ENCODE peak calls at places on chromosomes 5 and 9, in eight cellular contexts. I, A, T, Z, Q, N, W and D are unnamed samples.

GRCh38 chr9:125932012-125932411 is 184.8 kb downstream of the PBX3 start:
- DNase-seq in I (peak), A (no peak), T (no peak), Z (no peak), Q (no peak), N (peak), W (no peak), D (no peak)

GRCh38 chr5:163822548-163822947 is 317.1 kb downstream of the MAT2B start:
- DNase-seq in I (no peak), A (peak), T (no peak), Z (no peak), Q (no peak), N (no peak), W (no peak), D (no peak)

GRCh38 chr9:104931256-104931655 is 3.3 kb upstream of the ABCA1 start:
- DNase-seq in I (no peak), A (no peak), T (no peak), Z (no peak), Q (no peak), N (no peak), W (no peak), D (no peak)

GRCh38 chr5:137758121-137758520 is 4.0 kb upstream of the HNRNPA0 start:
- DNase-seq in I (no peak), A (no peak), T (no peak), Z (no peak), Q (no peak), N (no peak), W (no peak), D (no peak)

GRCh38 chr9:127187231-127187956 is 65.0 kb upstream of the ANGPTL2 start:
- DNase-seq in I (peak), A (peak), T (peak), Z (no peak), Q (peak), N (peak), W (no peak), D (no peak)

GRCh38 chr5:120735076-120735475 is 271.0 kb downstream of the PRR16 start:
- DNase-seq in I (no peak), A (no peak), T (no peak), Z (no peak), Q (no peak), N (no peak), W (no peak), D (no peak)

GRCh38 chr5:42807722-42808447 is 3.8 kb downstream of the SELENOP start:
- DNase-seq in I (no peak), A (no peak), T (no peak), Z (no peak), Q (no peak), N (no peak), W (no peak), D (no peak)

GRCh38 chr5:44835693-44836092 is 26.9 kb downstream of the MRPS30 start:
- DNase-seq in I (no peak), A (no peak), T (no peak), Z (no peak), Q (no peak), N (no peak), W (no peak), D (no peak)

GRCh38 chr9:113011911-113012381 is at the start of gene ZNF883:
- DNase-seq in I (peak), A (peak), T (peak), Z (peak), Q (peak), N (no peak), W (no peak), D (peak)

GRCh38 chr9:90970603-90971002 is 169.0 kb downstream of the SYK start:
- DNase-seq in I (no peak), A (peak), T (no peak), Z (no peak), Q (no peak), N (no peak), W (no peak), D (no peak)

GRCh38 chr9:129486496-129487306 is 134.2 kb downstream of the C9orf50 start:
- DNase-seq in I (peak), A (peak), T (no peak), Z (no peak), Q (peak), N (no peak), W (no peak), D (no peak)

GRCh38 chr5:112979723-112980122 is 3.1 kb downstream of the DCP2 start:
- DNase-seq in I (no peak), A (no peak), T (no peak), Z (no peak), Q (no peak), N (no peak), W (no peak), D (no peak)

GRCh38 chr5:112142769-112143270 is 276.3 kb downstream of the EPB41L4A start:
- DNase-seq in I (peak), A (no peak), T (no peak), Z (no peak), Q (no peak), N (no peak), W (no peak), D (no peak)

GRCh38 chr9:35490155-35490909 is 421 bp downstream of the RUSC2 start:
- DNase-seq in I (no peak), A (peak), T (peak), Z (no peak), Q (peak), N (no peak), W (no peak), D (no peak)

GRCh38 chr5:6676702-6677101 is 36.5 kb upstream of the TENT4A start:
- DNase-seq in I (no peak), A (no peak), T (no peak), Z (no peak), Q (no peak), N (no peak), W (no peak), D (no peak)

GRCh38 chr5:34858798-34859197 is 19.8 kb downstream of the TTC23L start:
- DNase-seq in I (peak), A (no peak), T (no peak), Z (no peak), Q (no peak), N (no peak), W (no peak), D (no peak)

GRCh38 chr9:127567898-127568617 is 44.0 kb upstream of the STXBP1 start:
- DNase-seq in I (no peak), A (peak), T (peak), Z (no peak), Q (peak), N (no peak), W (no peak), D (no peak)

GRCh38 chr5:44797723-44798122 is 11.0 kb upstream of the MRPS30 start:
- DNase-seq in I (no peak), A (no peak), T (no peak), Z (no peak), Q (no peak), N (no peak), W (no peak), D (no peak)